ENCODE peak calls at places on chromosomes 5 and 9, in eight cellular contexts. B, K, Q, O, W, H, V and D are unnamed samples.

GRCh38 chr5:91586232-91586631 is 203.1 kb upstream of the ARRDC3 start:
- DNase-seq in W (no peak), B (no peak), K (no peak), H (no peak), V (no peak), O (no peak), Q (no peak), D (no peak)

GRCh38 chr9:91789941-91790340 is 160.1 kb downstream of the ROR2 start:
- DNase-seq in B (no peak), W (no peak), H (no peak), K (no peak), O (no peak), Q (no peak), V (no peak), D (no peak)

GRCh38 chr5:132528866-132529634 is 14.3 kb downstream of the IL5 start:
- DNase-seq in H (no peak), O (no peak), K (no peak), B (no peak), V (no peak), W (no peak), Q (no peak), D (no peak)

GRCh38 chr5:14309864-14310531 is 166.9 kb downstream of the TRIO start:
- DNase-seq in B (no peak), K (no peak), Q (no peak), W (no peak), H (no peak), V (no peak), O (no peak), D (no peak)

GRCh38 chr9:93567271-93567959 is 9.0 kb upstream of the PHF2 start:
- DNase-seq in H (peak; percentile 10), Q (no peak), O (no peak), W (no peak), K (no peak), V (no peak), B (no peak), D (no peak)

GRCh38 chr5:132114150-132115121 is 40.8 kb downstream of the CSF2 start:
- DNase-seq in K (no peak), B (no peak), O (no peak), H (no peak), V (no peak), W (no peak), Q (no peak), D (no peak)

GRCh38 chr5:149403923-149404745 is 25.0 kb upstream of the IL17B start:
- DNase-seq in W (no peak), Q (peak; percentile 34), O (no peak), B (no peak), H (peak; percentile 86), K (no peak), V (no peak), D (no peak)

GRCh38 chr9:129102791-129103594 is 7.6 kb downstream of the CRAT start:
- DNase-seq in O (no peak), H (peak; percentile 76), Q (peak; percentile 82), W (peak; percentile 9), B (peak; percentile 78), K (no peak), V (peak; percentile 4), D (no peak)

GRCh38 chr5:77852514-77853352 is 76.6 kb upstream of the TBCA start:
- DNase-seq in H (peak; percentile 74), W (peak; percentile 14), K (peak; percentile 55), V (no peak), O (no peak), B (peak; percentile 65), Q (peak; percentile 73), D (no peak)

GRCh38 chr9:133468374-133468773 is 8.6 kb downstream of the CACFD1 start:
- DNase-seq in O (no peak), B (no peak), V (no peak), K (no peak), W (no peak), Q (no peak), H (no peak), D (no peak)